ENCODE peak calls at places on chromosome 17, in eight cellular contexts. P is Caco-2, N is fibroblast of lung, J is IMR-90, D is tibial nerve, W is body of pancreas, S is GM23338, G is astrocyte of the spinal cord. O is an unnamed sample.

GRCh38 chr17:511833-512251 is 159.2 kb upstream of the RPH3AL start:
- DNase-seq in P (no peak), N (no peak), J (peak), D (no peak), W (no peak), S (peak), G (no peak), O (no peak)

GRCh38 chr17:40958086-40958953 is 8.4 kb downstream of the KRT39 start:
- DNase-seq in P (peak), N (no peak), J (no peak), D (no peak), W (peak), S (peak), G (no peak), O (peak)

GRCh38 chr17:47997595-47997994 is 26.7 kb downstream of the CDK5RAP3 start:
- DNase-seq in P (no peak), N (no peak), J (no peak), D (no peak), W (no peak), S (no peak), G (no peak), O (no peak)

GRCh38 chr17:78555741-78556401 is 21.3 kb downstream of the DNAH17 start:
- DNase-seq in P (no peak), N (no peak), J (no peak), D (no peak), W (no peak), S (no peak), G (no peak), O (no peak)

GRCh38 chr17:81306898-81307510 is 11.9 kb upstream of the SLC38A10 start:
- DNase-seq in P (no peak), N (no peak), J (no peak), D (no peak), W (no peak), S (no peak), G (no peak), O (no peak)

GRCh38 chr17:42111265-42111636 is 1.3 kb downstream of the DHX58 start:
- DNase-seq in P (no peak), N (no peak), J (no peak), D (no peak), W (no peak), S (no peak), G (no peak), O (no peak)

GRCh38 chr17:78787444-78787843 is 5.4 kb upstream of the CYTH1 start:
- DNase-seq in P (no peak), N (no peak), J (no peak), D (no peak), W (no peak), S (peak), G (no peak), O (no peak)

GRCh38 chr17:32327911-32328310 is 14.1 kb downstream of the C17orf75 start:
- DNase-seq in P (no peak), N (no peak), J (no peak), D (no peak), W (no peak), S (no peak), G (no peak), O (no peak)

DNA sequence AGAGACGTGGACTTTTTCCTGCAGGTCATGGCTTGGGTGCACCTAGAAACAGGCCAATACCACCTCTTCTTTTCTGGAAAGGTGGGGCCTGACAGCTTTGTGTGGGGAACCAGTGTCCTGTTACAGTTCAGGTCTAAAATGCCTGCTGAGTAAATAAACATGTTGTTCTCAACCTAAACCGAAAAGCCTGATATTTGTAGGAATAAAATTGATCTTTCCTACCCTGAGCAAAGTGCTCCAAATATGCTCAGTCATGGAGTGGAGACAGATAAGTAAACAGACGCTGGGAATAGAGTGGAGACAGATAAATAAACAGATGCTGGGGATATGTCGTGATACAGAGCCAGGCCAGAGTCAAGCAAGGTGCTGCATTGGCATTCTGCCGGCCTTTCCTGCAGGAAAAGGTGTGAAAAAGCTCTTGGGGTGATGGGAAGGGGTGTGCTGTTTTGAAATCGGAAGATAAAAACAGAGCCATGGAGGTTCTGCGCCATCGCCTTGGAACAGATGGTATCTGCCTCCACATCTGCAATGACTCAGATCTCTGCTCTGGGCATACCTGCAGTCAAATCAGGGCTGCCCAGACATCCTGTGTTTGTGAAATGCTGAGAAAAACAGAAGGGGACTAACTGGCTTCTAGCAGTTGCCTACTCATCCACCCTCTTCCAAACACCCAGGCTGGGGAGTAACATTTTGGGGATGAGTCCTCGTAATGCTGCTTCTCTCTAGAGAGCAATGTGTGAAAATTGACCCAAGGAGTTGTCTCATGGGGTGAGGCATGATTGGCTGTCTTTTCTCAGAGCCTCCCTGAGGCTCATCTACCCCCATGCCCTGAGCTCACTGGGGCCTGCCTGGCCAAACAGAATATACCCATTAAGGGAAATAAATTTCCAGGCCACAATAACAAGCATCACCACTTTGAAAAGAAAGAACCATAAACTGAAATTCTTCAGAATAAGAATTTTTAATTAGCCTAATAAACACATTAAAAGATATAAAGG is 16.8 kb upstream of the TRPV2 start:
- DNase-seq in P (no peak), N (no peak), J (no peak), D (no peak), W (peak), S (no peak), G (no peak), O (no peak)
- TF ChIP-seq CTCF in P (no peak), N (no peak), J (no peak), D (no peak), W (no peak), S (no peak), G (no peak), O (no peak)

GRCh38 chr17:61461967-61462733 is 9.9 kb downstream of the TBX4 start:
- DNase-seq in P (peak), N (no peak), J (no peak), D (no peak), W (no peak), S (peak), G (no peak), O (no peak)

GRCh38 chr17:61461586-61461966 is 9.4 kb downstream of the TBX4 start:
- DNase-seq in P (peak), N (no peak), J (no peak), D (no peak), W (no peak), S (no peak), G (no peak), O (no peak)

GRCh38 chr17:61462734-61463067 is 10.5 kb downstream of the TBX4 start:
- DNase-seq in P (no peak), N (no peak), J (no peak), D (no peak), W (no peak), S (no peak), G (no peak), O (no peak)

GRCh38 chr17:61464121-61464905 is 12.1 kb downstream of the TBX4 start:
- DNase-seq in P (no peak), N (no peak), J (no peak), D (no peak), W (no peak), S (peak), G (no peak), O (no peak)

DNA sequence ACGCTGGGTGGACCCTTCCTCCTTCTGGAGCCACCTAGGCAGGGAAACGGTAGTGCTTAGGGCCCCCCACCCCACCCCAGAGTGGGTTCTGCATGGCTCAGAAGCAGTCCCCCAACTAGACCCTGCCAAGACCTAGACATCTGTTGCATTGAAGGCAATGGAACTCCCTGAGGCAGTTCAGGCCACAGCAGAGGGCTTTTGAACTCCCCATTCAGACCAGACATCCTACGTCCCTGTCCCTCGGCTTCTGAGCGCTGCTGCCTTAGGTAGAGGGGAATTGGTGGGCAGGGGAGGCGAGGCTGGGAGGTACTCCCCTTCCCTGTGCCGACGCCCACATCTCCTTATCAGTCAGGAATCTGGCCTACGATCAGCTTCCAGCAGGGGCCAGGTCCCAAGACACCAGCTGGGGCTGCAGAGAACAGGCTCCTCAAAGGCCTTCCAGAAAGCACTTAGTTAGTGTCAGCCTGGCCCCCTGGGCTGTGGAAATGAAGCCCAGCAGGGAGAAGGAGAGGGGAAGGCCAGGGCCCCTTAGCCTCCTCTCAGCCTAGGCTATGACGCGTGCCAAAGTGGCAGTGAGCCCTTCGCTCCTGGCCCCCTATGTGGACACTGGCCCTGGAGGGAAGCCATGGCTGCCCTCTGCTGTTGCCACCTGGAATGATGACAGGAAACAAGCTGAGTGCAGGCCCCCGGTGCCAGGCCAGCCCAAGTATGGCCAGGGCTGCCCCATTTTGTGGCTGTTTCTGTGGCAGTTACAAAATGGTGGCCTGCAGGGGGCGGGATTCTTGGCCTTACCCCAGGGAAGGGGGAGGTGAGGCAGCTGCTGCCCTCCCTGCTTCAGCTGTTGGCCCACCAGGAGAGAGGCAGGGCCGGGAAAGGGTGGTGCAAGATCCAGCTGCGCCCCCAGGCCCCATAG is 11.1 kb downstream of the TBX4 start:
- DNase-seq in P (peak), N (no peak), J (no peak), D (no peak), W (no peak), S (peak), G (no peak), O (no peak)
- TF ChIP-seq CTCF in P (no peak), N (peak), J (no peak), D (no peak), W (no peak), S (peak), G (no peak), O (no peak)

GRCh38 chr17:57048096-57048495 is 37.0 kb upstream of the AKAP1 start:
- DNase-seq in P (no peak), N (no peak), J (no peak), D (no peak), W (no peak), S (no peak), G (no peak), O (no peak)
- TF ChIP-seq CTCF in P (no peak), N (no peak), J (no peak), D (no peak), W (no peak), S (no peak), G (no peak), O (no peak)

GRCh38 chr17:13306310-13306962 is 288.6 kb upstream of the ELAC2 start:
- DNase-seq in P (no peak), N (peak), J (peak), D (no peak), W (peak), S (peak), G (peak), O (no peak)
- TF ChIP-seq CTCF in P (peak), N (peak), J (peak), D (no peak), W (peak), S (peak), G (peak), O (no peak)

GRCh38 chr17:44386182-44386525 is 3.3 kb downstream of the ITGA2B start:
- DNase-seq in P (no peak), N (no peak), J (no peak), D (no peak), W (no peak), S (no peak), G (no peak), O (no peak)

GRCh38 chr17:44383861-44384260 is 5.6 kb downstream of the ITGA2B start:
- DNase-seq in P (no peak), N (no peak), J (no peak), D (no peak), W (no peak), S (no peak), G (no peak), O (no peak)

GRCh38 chr17:44384823-44385286 is 4.6 kb downstream of the ITGA2B start:
- DNase-seq in P (no peak), N (no peak), J (no peak), D (no peak), W (no peak), S (peak), G (no peak), O (no peak)

GRCh38 chr17:44384281-44384822 is 5.1 kb downstream of the ITGA2B start:
- DNase-seq in P (no peak), N (no peak), J (no peak), D (no peak), W (no peak), S (no peak), G (no peak), O (no peak)

DNA sequence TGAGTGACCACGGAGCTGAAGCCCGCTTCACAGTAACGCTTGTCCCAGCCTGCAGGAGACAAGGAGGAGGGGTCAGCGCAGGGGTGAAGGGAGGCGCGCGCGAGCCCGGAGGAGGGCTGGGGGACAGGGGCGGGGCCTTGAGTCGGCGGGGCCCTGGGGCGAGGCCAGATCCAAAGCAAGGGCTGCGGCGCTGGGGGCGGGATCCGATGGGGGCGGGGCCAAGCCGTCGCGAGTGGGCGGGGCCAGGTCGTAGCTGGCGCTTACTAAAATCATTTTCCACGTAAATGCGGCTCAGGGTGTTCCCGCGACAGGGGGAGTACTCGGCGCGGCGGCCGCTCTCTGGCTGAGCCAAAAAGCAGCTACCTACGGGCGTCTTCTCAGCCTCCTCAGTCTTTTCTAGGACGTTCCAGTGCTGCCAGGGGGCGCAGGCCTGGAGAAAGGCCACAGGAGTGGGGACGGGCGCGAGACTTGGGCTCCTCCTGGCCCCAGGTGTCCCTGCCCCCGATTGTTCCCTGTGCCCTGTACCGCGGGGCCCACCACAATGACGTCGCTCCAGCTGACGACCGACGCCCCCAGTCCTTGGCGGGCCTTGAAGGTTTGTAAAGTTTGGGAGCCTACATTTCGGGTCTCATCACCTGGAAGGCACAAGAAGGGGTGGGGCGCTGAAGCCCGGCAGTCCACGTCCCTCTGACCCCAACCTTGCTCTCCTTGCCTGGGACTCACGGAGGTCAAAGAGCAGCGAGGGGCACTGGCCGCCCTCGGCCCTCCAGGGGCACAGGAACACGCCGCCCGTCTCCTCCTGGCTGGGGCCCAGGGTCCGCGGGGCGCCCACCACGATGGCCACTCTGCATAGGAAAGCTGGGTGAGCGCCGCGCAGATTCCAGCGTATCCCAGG is 3.9 kb downstream of the ITGA2B start:
- DNase-seq in P (peak), N (peak), J (peak), D (peak), W (peak), S (peak), G (peak), O (peak)
- TF ChIP-seq CTCF in P (peak), N (no peak), J (no peak), D (no peak), W (peak), S (no peak), G (peak), O (no peak)

GRCh38 chr17:67274466-67274865 is 29.5 kb upstream of the HELZ start:
- DNase-seq in P (no peak), N (no peak), J (no peak), D (no peak), W (no peak), S (no peak), G (no peak), O (no peak)

GRCh38 chr17:67276075-67276474 is 31.1 kb upstream of the HELZ start:
- DNase-seq in P (peak), N (no peak), J (no peak), D (no peak), W (no peak), S (peak), G (no peak), O (no peak)

GRCh38 chr17:67273900-67274299 is 28.9 kb upstream of the HELZ start:
- DNase-seq in P (no peak), N (no peak), J (no peak), D (no peak), W (no peak), S (no peak), G (no peak), O (no peak)

GRCh38 chr17:67270411-67270810 is 25.4 kb upstream of the HELZ start:
- DNase-seq in P (no peak), N (no peak), J (no peak), D (no peak), W (no peak), S (no peak), G (no peak), O (no peak)

DNA sequence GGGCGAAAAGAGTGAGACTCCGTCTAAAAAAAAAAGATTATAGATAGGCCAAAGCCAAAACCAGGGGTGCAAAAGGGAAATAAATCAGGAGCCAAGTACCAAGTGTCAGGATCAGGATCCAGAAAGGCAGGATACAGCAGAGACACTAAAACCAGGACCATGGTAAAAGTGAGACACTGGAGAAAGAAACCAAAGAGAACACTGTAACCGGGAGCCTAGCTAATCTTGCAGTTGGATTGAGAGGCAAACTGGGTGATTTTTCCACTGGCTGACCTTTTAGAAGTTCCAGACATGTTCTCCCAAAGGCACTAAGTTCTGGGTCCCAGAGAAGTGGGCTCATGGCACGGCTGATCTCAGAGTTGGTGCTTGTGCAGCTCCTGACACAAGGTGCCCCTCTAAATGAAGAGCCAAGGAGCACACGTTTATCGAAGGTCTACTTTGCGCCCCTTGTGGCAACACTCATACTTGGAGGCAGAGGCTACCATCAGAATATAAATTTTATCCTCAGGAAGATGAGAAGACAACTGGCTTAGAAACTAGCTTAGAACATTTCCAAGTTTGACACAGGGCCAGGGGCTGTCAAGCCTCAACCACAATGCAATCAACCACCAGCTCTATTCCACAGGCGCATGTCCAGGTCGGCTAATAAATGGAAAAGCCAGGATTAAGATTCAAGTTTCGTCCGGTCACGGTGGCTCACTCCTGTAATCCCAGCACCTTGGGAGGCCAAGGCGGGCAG is 27.5 kb upstream of the HELZ start:
- DNase-seq in P (no peak), N (no peak), J (no peak), D (no peak), W (no peak), S (peak), G (no peak), O (no peak)
- TF ChIP-seq CTCF in P (peak), N (peak), J (peak), D (no peak), W (no peak), S (peak), G (peak), O (no peak)

GRCh38 chr17:83203073-83203471 is 123.7 kb downstream of the METRNL start:
- DNase-seq in P (peak), N (peak), J (peak), D (peak), W (peak), S (no peak), G (peak), O (no peak)
- TF ChIP-seq CTCF in P (no peak), N (no peak), J (no peak), D (no peak), W (no peak), S (no peak), G (no peak), O (no peak)

DNA sequence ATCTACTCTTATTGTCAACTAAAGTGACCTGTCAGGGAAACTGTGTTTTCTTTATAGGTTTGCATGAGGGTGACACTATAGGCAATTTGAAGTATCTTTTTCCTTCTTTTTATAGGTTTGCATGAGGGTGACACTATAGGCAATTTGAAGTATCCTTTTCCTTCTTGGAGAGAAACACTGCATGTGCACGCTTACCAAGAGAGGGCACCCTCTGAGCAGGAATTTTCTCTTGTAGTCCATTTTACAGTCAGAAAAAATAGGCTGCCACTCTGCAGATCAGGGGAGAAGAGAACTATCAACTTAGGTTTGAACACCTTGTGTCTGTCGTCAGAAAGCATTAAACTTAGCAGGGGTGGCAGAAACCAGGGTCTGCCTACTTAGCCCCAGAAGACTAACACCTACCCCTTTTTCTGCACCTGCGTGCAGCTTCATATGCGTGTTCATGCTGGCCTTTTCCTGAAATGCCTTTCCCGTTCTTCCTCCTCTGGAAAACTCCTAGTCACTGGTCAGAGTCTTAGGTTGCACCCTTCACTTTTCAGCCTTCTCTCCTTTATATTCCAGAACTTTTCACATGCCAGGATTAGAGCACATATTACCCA is 16.4 kb upstream of the SMIM36 start:
- DNase-seq in P (no peak), N (peak), J (peak), D (no peak), W (peak), S (peak), G (peak), O (peak)
- TF ChIP-seq CTCF in P (peak), N (peak), J (peak), D (peak), W (peak), S (peak), G (peak), O (no peak)

GRCh38 chr17:49365667-49366066 is 3.6 kb upstream of the ZNF652 start:
- DNase-seq in P (peak), N (no peak), J (no peak), D (no peak), W (peak), S (peak), G (peak), O (peak)
- TF ChIP-seq CTCF in P (peak), N (no peak), J (peak), D (no peak), W (peak), S (peak), G (peak), O (no peak)

GRCh38 chr17:43873091-43873490 is 26.1 kb downstream of the CD300LG start:
- DNase-seq in P (no peak), N (no peak), J (no peak), D (no peak), W (no peak), S (peak), G (no peak), O (no peak)
- TF ChIP-seq CTCF in P (no peak), N (no peak), J (no peak), D (no peak), W (no peak), S (peak), G (peak), O (peak)

O was measured in Calu3.